ENCODE peak calls at places on chromosome 1, in six cellular contexts. One of them, this sample, is unnamed.
A peak's percentile ranks its signal among the peaks of the same experiment; 100 is the strongest.

GRCh38 chr1:156067262-156067661 is 6.3 kb downstream of the RAB25 start:
- DNase-seq in HT1080: peak; percentile 40
- DNase-seq in suprapubic skin: no peak
- DNase-seq in T47D: no peak
- DNase-seq in ascending aorta: no peak
- DNase-seq in NCI-H1092: no peak
- DNase-seq in this sample: no peak

GRCh38 chr1:101200513-101200912 is 36.3 kb upstream of the S1PR1 start:
- DNase-seq in NCI-H1092: no peak
- DNase-seq in HT1080: peak; percentile 91
- DNase-seq in T47D: no peak
- DNase-seq in ascending aorta: no peak
- DNase-seq in suprapubic skin: no peak
- DNase-seq in this sample: no peak

GRCh38 chr1:163231385-163231784 is 28.7 kb upstream of the RGS5 start:
- DNase-seq in HT1080: peak; percentile 2
- DNase-seq in suprapubic skin: no peak
- DNase-seq in ascending aorta: no peak
- DNase-seq in NCI-H1092: no peak
- DNase-seq in T47D: no peak
- DNase-seq in this sample: no peak

GRCh38 chr1:111976842-111977241 is 12.6 kb downstream of the KCND3 start:
- DNase-seq in T47D: no peak
- DNase-seq in NCI-H1092: no peak
- DNase-seq in HT1080: no peak
- DNase-seq in suprapubic skin: no peak
- DNase-seq in ascending aorta: no peak
- DNase-seq in this sample: no peak

GRCh38 chr1:104648269-104648691 is 898.6 kb downstream of the AMY1C start:
- DNase-seq in T47D: no peak
- DNase-seq in NCI-H1092: peak; percentile 32
- DNase-seq in ascending aorta: no peak
- DNase-seq in HT1080: peak; percentile 29
- DNase-seq in suprapubic skin: no peak
- DNase-seq in this sample: no peak

GRCh38 chr1:203625623-203626189 is 926 bp upstream of the ATP2B4 start:
- DNase-seq in NCI-H1092: no peak
- DNase-seq in suprapubic skin: no peak
- DNase-seq in HT1080: peak; percentile 52
- DNase-seq in T47D: peak; percentile 69
- DNase-seq in ascending aorta: no peak
- DNase-seq in this sample: no peak

GRCh38 chr1:24904731-24905354 is 25.2 kb downstream of the RUNX3 start:
- DNase-seq in suprapubic skin: peak; percentile 40
- DNase-seq in ascending aorta: no peak
- DNase-seq in HT1080: no peak
- DNase-seq in T47D: no peak
- DNase-seq in NCI-H1092: no peak
- DNase-seq in this sample: no peak

GRCh38 chr1:54604572-54605370 is 18.6 kb downstream of the FAM151A start:
- DNase-seq in HT1080: peak; percentile 75
- DNase-seq in ascending aorta: no peak
- DNase-seq in T47D: no peak
- DNase-seq in suprapubic skin: peak; percentile 46
- DNase-seq in NCI-H1092: no peak
- DNase-seq in this sample: no peak

GRCh38 chr1:152502496-152503180 is 8.0 kb upstream of the LCE5A start:
- DNase-seq in T47D: no peak
- DNase-seq in ascending aorta: no peak
- DNase-seq in NCI-H1092: no peak
- DNase-seq in HT1080: peak; percentile 75
- DNase-seq in suprapubic skin: no peak
- DNase-seq in this sample: no peak

GRCh38 chr1:18107671-18108312 is at the start of gene IGSF21:
- DNase-seq in ascending aorta: no peak
- DNase-seq in suprapubic skin: no peak
- DNase-seq in T47D: no peak
- DNase-seq in HT1080: no peak
- DNase-seq in NCI-H1092: no peak
- DNase-seq in this sample: no peak

GRCh38 chr1:85444381-85444780 is 20.6 kb downstream of the DDAH1 start:
- DNase-seq in suprapubic skin: no peak
- DNase-seq in HT1080: no peak
- DNase-seq in ascending aorta: no peak
- DNase-seq in T47D: no peak
- DNase-seq in NCI-H1092: no peak
- DNase-seq in this sample: no peak

GRCh38 chr1:40072142-40072541 is 24.9 kb downstream of the PPT1 start:
- DNase-seq in HT1080: no peak
- DNase-seq in ascending aorta: no peak
- DNase-seq in T47D: no peak
- DNase-seq in NCI-H1092: no peak
- DNase-seq in suprapubic skin: no peak
- DNase-seq in this sample: no peak

GRCh38 chr1:40241372-40241771 is 6.4 kb upstream of the TMCO2 start:
- DNase-seq in ascending aorta: no peak
- DNase-seq in NCI-H1092: no peak
- DNase-seq in T47D: no peak
- DNase-seq in HT1080: no peak
- DNase-seq in suprapubic skin: no peak
- DNase-seq in this sample: no peak

GRCh38 chr1:67608661-67609571 is 76.1 kb upstream of the GADD45A start:
- DNase-seq in ascending aorta: no peak
- DNase-seq in HT1080: no peak
- DNase-seq in T47D: no peak
- DNase-seq in suprapubic skin: no peak
- DNase-seq in NCI-H1092: no peak
- DNase-seq in this sample: no peak